ENCODE peak calls at places on chromosomes 2 and 18, in nine cellular contexts. One of them, this sample, is unnamed.

GRCh38 chr2:240832816-240833497 is 12.9 kb upstream of the KIF1A start:
- DNase-seq in memory B cell: no peak
- DNase-seq in kidney tubule cell: no peak
- DNase-seq in DMS 273 treated with DMSO at 0.1 percent for 48 hours: no peak
- DNase-seq in left ventricle myocardium superior: no peak
- DNase-seq in cardiac muscle cell: no peak
- DNase-seq in neural crest cell: no peak
- DNase-seq in NCI-H1105: no peak
- DNase-seq in progenitor cell of endocrine pancreas: no peak
- DNase-seq in this sample: no peak

GRCh38 chr2:44680983-44681481 is 260.5 kb upstream of the SIX3 start:
- DNase-seq in neural crest cell: no peak
- DNase-seq in memory B cell: no peak
- DNase-seq in kidney tubule cell: no peak
- DNase-seq in progenitor cell of endocrine pancreas: no peak
- DNase-seq in NCI-H1105: peak
- DNase-seq in left ventricle myocardium superior: no peak
- DNase-seq in cardiac muscle cell: no peak
- DNase-seq in DMS 273 treated with DMSO at 0.1 percent for 48 hours: peak
- DNase-seq in this sample: no peak

GRCh38 chr2:71925268-71926097 is 222.2 kb downstream of the CYP26B1 start:
- DNase-seq in left ventricle myocardium superior: no peak
- DNase-seq in neural crest cell: no peak
- DNase-seq in DMS 273 treated with DMSO at 0.1 percent for 48 hours: no peak
- DNase-seq in kidney tubule cell: peak
- DNase-seq in memory B cell: no peak
- DNase-seq in cardiac muscle cell: peak
- DNase-seq in NCI-H1105: no peak
- DNase-seq in progenitor cell of endocrine pancreas: no peak
- DNase-seq in this sample: no peak

GRCh38 chr18:56298935-56299334 is 339.5 kb downstream of the TXNL1 start:
- DNase-seq in neural crest cell: no peak
- DNase-seq in left ventricle myocardium superior: no peak
- DNase-seq in NCI-H1105: no peak
- DNase-seq in DMS 273 treated with DMSO at 0.1 percent for 48 hours: no peak
- DNase-seq in memory B cell: no peak
- DNase-seq in cardiac muscle cell: peak
- DNase-seq in kidney tubule cell: peak
- DNase-seq in progenitor cell of endocrine pancreas: no peak
- DNase-seq in this sample: no peak

GRCh38 chr2:222318026-222318711 is 19.4 kb upstream of the PAX3 start:
- DNase-seq in cardiac muscle cell: peak
- DNase-seq in DMS 273 treated with DMSO at 0.1 percent for 48 hours: peak
- DNase-seq in memory B cell: peak
- DNase-seq in NCI-H1105: peak
- DNase-seq in left ventricle myocardium superior: peak
- DNase-seq in kidney tubule cell: peak
- DNase-seq in progenitor cell of endocrine pancreas: peak
- DNase-seq in neural crest cell: peak
- DNase-seq in this sample: no peak

GRCh38 chr2:85892216-85892944 is 3.6 kb upstream of the ST3GAL5 start:
- DNase-seq in NCI-H1105: no peak
- DNase-seq in cardiac muscle cell: no peak
- DNase-seq in DMS 273 treated with DMSO at 0.1 percent for 48 hours: no peak
- DNase-seq in memory B cell: no peak
- DNase-seq in neural crest cell: no peak
- DNase-seq in kidney tubule cell: no peak
- DNase-seq in progenitor cell of endocrine pancreas: no peak
- DNase-seq in left ventricle myocardium superior: no peak
- DNase-seq in this sample: no peak

GRCh38 chr2:14693874-14694273 is 61.4 kb downstream of the LRATD1 start:
- DNase-seq in left ventricle myocardium superior: no peak
- DNase-seq in neural crest cell: no peak
- DNase-seq in kidney tubule cell: no peak
- DNase-seq in progenitor cell of endocrine pancreas: no peak
- DNase-seq in memory B cell: no peak
- DNase-seq in DMS 273 treated with DMSO at 0.1 percent for 48 hours: no peak
- DNase-seq in cardiac muscle cell: no peak
- DNase-seq in NCI-H1105: no peak
- DNase-seq in this sample: no peak

GRCh38 chr18:72866901-72867701 is 686 bp downstream of the NETO1 start:
- DNase-seq in kidney tubule cell: no peak
- DNase-seq in memory B cell: no peak
- DNase-seq in left ventricle myocardium superior: no peak
- DNase-seq in DMS 273 treated with DMSO at 0.1 percent for 48 hours: peak
- DNase-seq in neural crest cell: peak
- DNase-seq in progenitor cell of endocrine pancreas: peak
- DNase-seq in cardiac muscle cell: no peak
- DNase-seq in NCI-H1105: peak
- DNase-seq in this sample: peak

GRCh38 chr2:178110681-178111080 is 1.6 kb upstream of the RBM45 start:
- DNase-seq in left ventricle myocardium superior: no peak
- DNase-seq in memory B cell: no peak
- DNase-seq in neural crest cell: no peak
- DNase-seq in DMS 273 treated with DMSO at 0.1 percent for 48 hours: no peak
- DNase-seq in cardiac muscle cell: no peak
- DNase-seq in kidney tubule cell: no peak
- DNase-seq in progenitor cell of endocrine pancreas: no peak
- DNase-seq in NCI-H1105: no peak
- DNase-seq in this sample: no peak

GRCh38 chr2:99635710-99636431 is 146.1 kb upstream of the REV1 start:
- DNase-seq in kidney tubule cell: no peak
- DNase-seq in DMS 273 treated with DMSO at 0.1 percent for 48 hours: no peak
- DNase-seq in NCI-H1105: no peak
- DNase-seq in progenitor cell of endocrine pancreas: no peak
- DNase-seq in neural crest cell: no peak
- DNase-seq in cardiac muscle cell: peak
- DNase-seq in memory B cell: no peak
- DNase-seq in left ventricle myocardium superior: peak
- DNase-seq in this sample: no peak

GRCh38 chr2:106339156-106339555 is 129.1 kb downstream of the RGPD3 start:
- DNase-seq in DMS 273 treated with DMSO at 0.1 percent for 48 hours: no peak
- DNase-seq in cardiac muscle cell: no peak
- DNase-seq in NCI-H1105: no peak
- DNase-seq in kidney tubule cell: no peak
- DNase-seq in progenitor cell of endocrine pancreas: no peak
- DNase-seq in left ventricle myocardium superior: no peak
- DNase-seq in neural crest cell: no peak
- DNase-seq in memory B cell: no peak
- DNase-seq in this sample: no peak

GRCh38 chr2:5227062-5227699 is 465.0 kb upstream of the SOX11 start:
- DNase-seq in left ventricle myocardium superior: no peak
- DNase-seq in DMS 273 treated with DMSO at 0.1 percent for 48 hours: no peak
- DNase-seq in neural crest cell: no peak
- DNase-seq in kidney tubule cell: peak
- DNase-seq in NCI-H1105: no peak
- DNase-seq in memory B cell: no peak
- DNase-seq in progenitor cell of endocrine pancreas: no peak
- DNase-seq in cardiac muscle cell: no peak
- DNase-seq in this sample: no peak

GRCh38 chr18:45073556-45073955 is 392.9 kb downstream of the SETBP1 start:
- DNase-seq in left ventricle myocardium superior: no peak
- DNase-seq in neural crest cell: no peak
- DNase-seq in NCI-H1105: no peak
- DNase-seq in memory B cell: no peak
- DNase-seq in kidney tubule cell: no peak
- DNase-seq in cardiac muscle cell: no peak
- DNase-seq in progenitor cell of endocrine pancreas: no peak
- DNase-seq in DMS 273 treated with DMSO at 0.1 percent for 48 hours: no peak
- DNase-seq in this sample: no peak

GRCh38 chr18:70555046-70555445 is 266.2 kb downstream of the SOCS6 start:
- DNase-seq in progenitor cell of endocrine pancreas: no peak
- DNase-seq in neural crest cell: no peak
- DNase-seq in kidney tubule cell: no peak
- DNase-seq in memory B cell: no peak
- DNase-seq in NCI-H1105: peak
- DNase-seq in left ventricle myocardium superior: no peak
- DNase-seq in cardiac muscle cell: no peak
- DNase-seq in DMS 273 treated with DMSO at 0.1 percent for 48 hours: no peak
- DNase-seq in this sample: no peak

GRCh38 chr2:205524656-205525055 is 157.6 kb upstream of the NRP2 start:
- DNase-seq in progenitor cell of endocrine pancreas: no peak
- DNase-seq in kidney tubule cell: peak
- DNase-seq in memory B cell: no peak
- DNase-seq in cardiac muscle cell: no peak
- DNase-seq in neural crest cell: no peak
- DNase-seq in left ventricle myocardium superior: no peak
- DNase-seq in NCI-H1105: no peak
- DNase-seq in DMS 273 treated with DMSO at 0.1 percent for 48 hours: no peak
- DNase-seq in this sample: no peak

GRCh38 chr2:121075006-121075545 is 209.9 kb downstream of the TFCP2L1 start:
- DNase-seq in kidney tubule cell: peak
- DNase-seq in NCI-H1105: peak
- DNase-seq in left ventricle myocardium superior: no peak
- DNase-seq in memory B cell: no peak
- DNase-seq in progenitor cell of endocrine pancreas: no peak
- DNase-seq in DMS 273 treated with DMSO at 0.1 percent for 48 hours: peak
- DNase-seq in neural crest cell: peak
- DNase-seq in cardiac muscle cell: peak
- DNase-seq in this sample: peak

GRCh38 chr2:106858810-106859209 is 27.2 kb downstream of the ST6GAL2 start:
- DNase-seq in left ventricle myocardium superior: no peak
- DNase-seq in memory B cell: no peak
- DNase-seq in progenitor cell of endocrine pancreas: no peak
- DNase-seq in NCI-H1105: no peak
- DNase-seq in neural crest cell: no peak
- DNase-seq in DMS 273 treated with DMSO at 0.1 percent for 48 hours: peak
- DNase-seq in kidney tubule cell: no peak
- DNase-seq in cardiac muscle cell: no peak
- DNase-seq in this sample: no peak

GRCh38 chr18:10822457-10822856 is 296.6 kb downstream of the NAPG start:
- DNase-seq in DMS 273 treated with DMSO at 0.1 percent for 48 hours: no peak
- DNase-seq in left ventricle myocardium superior: no peak
- DNase-seq in progenitor cell of endocrine pancreas: no peak
- DNase-seq in NCI-H1105: no peak
- DNase-seq in neural crest cell: no peak
- DNase-seq in kidney tubule cell: no peak
- DNase-seq in cardiac muscle cell: peak
- DNase-seq in memory B cell: no peak
- DNase-seq in this sample: no peak

GRCh38 chr2:65265090-65266045 is 37.7 kb downstream of the ACTR2 start:
- DNase-seq in DMS 273 treated with DMSO at 0.1 percent for 48 hours: peak
- DNase-seq in left ventricle myocardium superior: no peak
- DNase-seq in NCI-H1105: peak
- DNase-seq in cardiac muscle cell: peak
- DNase-seq in neural crest cell: no peak
- DNase-seq in memory B cell: peak
- DNase-seq in progenitor cell of endocrine pancreas: no peak
- DNase-seq in kidney tubule cell: peak
- DNase-seq in this sample: no peak

GRCh38 chr2:58634653-58635347 is 393.7 kb upstream of the FANCL start:
- DNase-seq in left ventricle myocardium superior: no peak
- DNase-seq in kidney tubule cell: peak
- DNase-seq in neural crest cell: no peak
- DNase-seq in cardiac muscle cell: no peak
- DNase-seq in memory B cell: no peak
- DNase-seq in DMS 273 treated with DMSO at 0.1 percent for 48 hours: no peak
- DNase-seq in progenitor cell of endocrine pancreas: no peak
- DNase-seq in NCI-H1105: peak
- DNase-seq in this sample: no peak

This sample was measured in D721Med.